ENCODE peak calls at places on chromosome 5, in six cellular contexts. C is stomach, N is brain microvascular endothelial cell, W is endodermal cell, O is psoas muscle, J is kidney epithelial cell. F is an unnamed sample.

GRCh38 chr5:1061916-1062315 is 49.9 kb downstream of the SLC12A7 start:
- DNase-seq in C (no peak), N (no peak), W (no peak), O (no peak), J (no peak), F (no peak)

GRCh38 chr5:160960592-160960991 is 108.6 kb upstream of the ATP10B start:
- DNase-seq in C (no peak), N (no peak), W (no peak), O (no peak), J (no peak), F (no peak)

GRCh38 chr5:126523818-126524522 is 71.0 kb downstream of the ALDH7A1 start:
- DNase-seq in C (no peak), N (no peak), W (no peak), O (no peak), J (no peak), F (no peak)

GRCh38 chr5:88279584-88279983 is 10.9 kb upstream of the TMEM161B start:
- DNase-seq in C (no peak), N (no peak), W (no peak), O (no peak), J (no peak), F (no peak)

GRCh38 chr5:157025093-157025698 is 33.7 kb downstream of the HAVCR1 start:
- DNase-seq in C (peak; percentile 27), N (no peak), W (no peak), O (no peak), J (no peak), F (no peak)

GRCh38 chr5:39158127-39158593 is 61.2 kb downstream of the FYB1 start:
- DNase-seq in C (peak; percentile 30), N (peak; percentile 23), W (no peak), O (peak; percentile 23), J (no peak), F (no peak)

GRCh38 chr5:179293276-179293675 is 52.0 kb downstream of the ADAMTS2 start:
- DNase-seq in C (no peak), N (no peak), W (no peak), O (peak; percentile 27), J (no peak), F (no peak)

GRCh38 chr5:112923148-112923917 is 1.3 kb upstream of the REEP5 start:
- DNase-seq in C (no peak), N (no peak), W (no peak), O (no peak), J (no peak), F (no peak)

GRCh38 chr5:88829053-88829452 is 53.9 kb downstream of the MEF2C start:
- DNase-seq in C (no peak), N (peak; percentile 12), W (no peak), O (no peak), J (no peak), F (no peak)

GRCh38 chr5:173671121-173671949 is 54.9 kb upstream of the BOD1 start:
- DNase-seq in C (peak; percentile 80), N (no peak), W (no peak), O (peak; percentile 84), J (no peak), F (no peak)

GRCh38 chr5:75130818-75131349 is 78.5 kb upstream of the GCNT4 start:
- DNase-seq in C (no peak), N (no peak), W (no peak), O (no peak), J (no peak), F (no peak)

GRCh38 chr5:15835514-15835913 is 335.5 kb downstream of the FBXL7 start:
- DNase-seq in C (no peak), N (peak; percentile 6), W (no peak), O (no peak), J (no peak), F (no peak)

GRCh38 chr5:152688561-152689274 is 283.6 kb upstream of the NMUR2 start:
- DNase-seq in C (no peak), N (peak; percentile 37), W (no peak), O (no peak), J (peak; percentile 95), F (peak; percentile 23)

GRCh38 chr5:1516615-1517601 is 6.9 kb downstream of the LPCAT1 start:
- DNase-seq in C (peak; percentile 25), N (peak; percentile 29), W (peak; percentile 55), O (peak; percentile 4), J (no peak), F (peak; percentile 10)

GRCh38 chr5:73299665-73300435 is 126.9 kb downstream of the TMEM174 start:
- DNase-seq in C (no peak), N (no peak), W (peak; percentile 77), O (no peak), J (no peak), F (no peak)

GRCh38 chr5:78509884-78510769 is 138.4 kb downstream of the LHFPL2 start:
- DNase-seq in C (peak; percentile 85), N (no peak), W (peak; percentile 87), O (peak; percentile 70), J (no peak), F (no peak)

GRCh38 chr5:160188151-160188967 is 40.9 kb upstream of the FABP6 start:
- DNase-seq in C (peak; percentile 68), N (peak; percentile 78), W (peak; percentile 89), O (peak; percentile 59), J (no peak), F (peak; percentile 94)

GRCh38 chr5:59003641-59004040 is 420.8 kb downstream of the RAB3C start:
- DNase-seq in C (no peak), N (no peak), W (no peak), O (no peak), J (no peak), F (peak; percentile 31)

GRCh38 chr5:159102294-159102934 is 2.7 kb upstream of the EBF1 start:
- DNase-seq in C (no peak), N (no peak), W (no peak), O (no peak), J (no peak), F (no peak)
- H3K4me3 ChIP-seq in C (no peak overlapping the region), N (no peak overlapping the region), W (no peak overlapping the region), O (peak overlapping the region; percentile 71), J (no peak overlapping the region), F (no peak overlapping the region)

GRCh38 chr5:136192526-136193395 is at the start of gene SMIM32:
- DNase-seq in C (no peak), N (no peak), W (peak; percentile 83), O (peak; percentile 19), J (no peak), F (peak; percentile 72)
- H3K27me3 ChIP-seq in C (peaks cover 58% of the 10 kb centered on the region), N (peaks cover 33% of the 10 kb centered on the region), W (peaks cover 66% of the 10 kb centered on the region), O (no peaks in the 10 kb centered on the region), J (peaks cover 40% of the 10 kb centered on the region), F (peaks cover 15% of the 10 kb centered on the region)

GRCh38 chr5:91898865-91899264 is 515.7 kb upstream of the ARRDC3 start:
- DNase-seq in C (no peak), N (no peak), W (no peak), O (no peak), J (no peak), F (no peak)
- TF ChIP-seq CTCF in C (no peak), N (no peak), W (no peak), O (no peak), J (no peak), F (no peak)

DNA sequence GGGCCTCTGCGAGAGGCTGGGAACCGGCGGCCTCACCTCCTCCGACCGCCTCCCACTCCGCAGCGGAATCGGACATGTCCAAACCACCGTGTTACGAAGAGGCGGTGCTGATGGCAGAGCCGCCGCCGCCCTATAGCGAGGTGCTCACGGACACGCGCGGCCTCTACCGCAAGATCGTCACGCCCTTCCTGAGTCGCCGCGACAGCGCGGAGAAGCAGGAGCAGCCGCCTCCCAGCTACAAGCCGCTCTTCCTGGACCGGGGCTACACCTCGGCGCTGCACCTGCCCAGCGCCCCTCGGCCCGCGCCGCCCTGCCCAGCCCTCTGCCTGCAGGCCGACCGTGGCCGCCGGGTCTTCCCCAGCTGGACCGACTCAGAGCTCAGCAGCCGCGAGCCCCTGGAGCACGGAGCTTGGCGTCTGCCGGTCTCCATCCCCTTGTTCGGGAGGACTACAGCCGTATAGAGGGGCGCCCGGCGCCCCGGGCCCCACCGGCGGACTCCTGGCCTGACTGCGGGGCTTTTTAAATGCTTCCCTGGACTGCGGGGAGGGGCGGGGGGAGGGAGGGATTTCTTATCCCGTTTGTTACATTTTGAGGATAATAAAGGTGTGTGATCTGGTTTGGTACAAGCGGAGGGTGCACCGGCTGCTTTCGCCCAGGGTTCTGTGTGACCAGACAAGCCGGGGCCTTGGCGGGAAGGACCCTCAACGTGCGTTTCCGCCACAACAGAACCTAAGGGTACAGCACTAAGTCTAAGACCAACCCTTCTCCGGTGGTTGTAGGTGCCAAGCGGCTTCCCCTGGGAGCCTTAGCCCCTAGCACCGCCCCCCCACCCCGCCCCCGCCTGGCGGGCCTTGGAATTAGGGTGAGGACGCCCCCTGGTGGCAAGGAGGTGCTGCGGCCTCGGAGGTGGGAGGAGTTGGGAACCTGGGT is 9.3 kb downstream of the PRR7 start:
- DNase-seq in C (peak; percentile 96), N (peak; percentile 81), W (peak; percentile 99), O (peak; percentile 93), J (no peak), F (peak; percentile 89)
- H3K4me3 ChIP-seq in C (peak overlapping the region; percentile 69), N (peak overlapping the region; percentile 43), W (peak overlapping the region; percentile 72), O (peak overlapping the region; percentile 70), J (peak overlapping the region; percentile 45), F (peak overlapping the region; percentile 52)

F was measured in WERI-Rb-1.